ENCODE peak calls at places on chromosomes 1 and 21, in seven cellular contexts. T is mesendoderm, K is astrocyte, B is K562, Q is neural progenitor cell, Y is GM23248, D is fibroblast of lung. W is an unnamed sample. For H3K79me2, the result is how much of the 10 kb centered on the place peaks cover.

GRCh38 chr1:39104158-39105060 is 78.3 kb downstream of the NDUFS5 start:
- DNase-seq in T (peak), K (no peak), B (peak), Q (peak), Y (peak), D (peak), W (no peak)

GRCh38 chr1:176897350-176898236 is 266.9 kb downstream of the ASTN1 start:
- DNase-seq in T (peak), K (peak), B (peak), Q (peak), Y (peak), D (peak), W (peak)

GRCh38 chr1:67832737-67833594 is at the start of gene GNG12:
- DNase-seq in T (peak), K (peak), B (peak), Q (peak), Y (peak), D (peak), W (peak)

GRCh38 chr21:38448619-38449186 is 49.6 kb downstream of the ERG start:
- DNase-seq in T (peak), K (no peak), B (no peak), Q (peak), Y (peak), D (no peak), W (no peak)

GRCh38 chr1:161006563-161006962 is 14.4 kb downstream of the F11R start:
- DNase-seq in T (peak), K (no peak), B (no peak), Q (no peak), Y (no peak), D (no peak), W (no peak)

GRCh38 chr1:180631766-180632325 is at the start of gene XPR1:
- DNase-seq in T (peak), K (peak), B (peak), Q (peak), Y (peak), D (peak), W (peak)

GRCh38 chr1:207316622-207317510 is 4.6 kb upstream of the CD55 start:
- DNase-seq in T (peak), K (no peak), B (peak), Q (no peak), Y (no peak), D (no peak), W (no peak)

GRCh38 chr1:12547586-12548225 is 70.3 kb downstream of the DHRS3 start:
- DNase-seq in T (no peak), K (no peak), B (no peak), Q (no peak), Y (no peak), D (no peak), W (no peak)

GRCh38 chr1:233114159-233114558 is 163.7 kb downstream of the NTPCR start:
- DNase-seq in T (peak), K (peak), B (peak), Q (no peak), Y (peak), D (peak), W (no peak)

GRCh38 chr1:152870831-152871730 is 7.0 kb upstream of the SMCP start:
- DNase-seq in T (peak), K (peak), B (peak), Q (peak), Y (peak), D (peak), W (peak)

GRCh38 chr1:150535511-150536281 is 13.5 kb upstream of the ADAMTSL4 start:
- DNase-seq in T (peak), K (peak), B (no peak), Q (peak), Y (peak), D (no peak), W (no peak)

GRCh38 chr1:25239681-25240541 is 7.3 kb downstream of the RSRP1 start:
- DNase-seq in T (peak), K (peak), B (peak), Q (peak), Y (peak), D (peak), W (peak)

GRCh38 chr1:219414250-219414649 is 198.7 kb downstream of the ZC3H11B start:
- DNase-seq in T (no peak), K (no peak), B (no peak), Q (no peak), Y (no peak), D (no peak), W (no peak)

GRCh38 chr1:66331641-66332523 is 202.1 kb upstream of the SGIP1 start:
- DNase-seq in T (peak), K (peak), B (no peak), Q (peak), Y (peak), D (peak), W (no peak)

GRCh38 chr1:176315519-176316220 is 108.6 kb upstream of the COP1 start:
- DNase-seq in T (no peak), K (no peak), B (no peak), Q (no peak), Y (no peak), D (no peak), W (no peak)

GRCh38 chr1:10541286-10541685 is 66.5 kb downstream of the PEX14 start:
- DNase-seq in T (no peak), K (no peak), B (no peak), Q (no peak), Y (no peak), D (no peak), W (no peak)

GRCh38 chr1:150546294-150546937 is 2.8 kb upstream of the ADAMTSL4 start:
- DNase-seq in T (no peak), K (no peak), B (peak), Q (no peak), Y (no peak), D (no peak), W (no peak)

GRCh38 chr21:38467911-38468310 is 30.4 kb downstream of the ERG start:
- DNase-seq in T (peak), K (no peak), B (no peak), Q (no peak), Y (no peak), D (no peak), W (no peak)

GRCh38 chr1:182762536-182762935 is 27.0 kb upstream of the NPL start:
- DNase-seq in T (no peak), K (no peak), B (no peak), Q (no peak), Y (no peak), D (no peak), W (no peak)

GRCh38 chr1:186985889-186986491 is 157.2 kb downstream of the PLA2G4A start:
- DNase-seq in T (peak), K (peak), B (peak), Q (peak), Y (peak), D (peak), W (no peak)

GRCh38 chr1:50023292-50024159 is at the start of gene AGBL4:
- DNase-seq in T (peak), K (peak), B (peak), Q (no peak), Y (peak), D (peak), W (no peak)

GRCh38 chr1:12480748-12481362 is 137.2 kb downstream of the DHRS3 start:
- DNase-seq in T (peak), K (peak), B (peak), Q (no peak), Y (peak), D (peak), W (peak)

GRCh38 chr1:204288061-204288588 is 71.6 kb downstream of the PLEKHA6 start:
- DNase-seq in T (peak), K (no peak), B (peak), Q (no peak), Y (peak), D (no peak), W (no peak)

GRCh38 chr1:44059181-44059661 is 28.0 kb upstream of the SLC6A9 start:
- DNase-seq in T (no peak), K (no peak), B (no peak), Q (no peak), Y (no peak), D (no peak), W (no peak)

GRCh38 chr21:35476616-35477395 is 427.7 kb upstream of the RUNX1 start:
- DNase-seq in T (no peak), K (peak), B (no peak), Q (no peak), Y (peak), D (peak), W (peak)

GRCh38 chr1:4176841-4177240 is 276.8 kb upstream of the C1orf174 start:
- DNase-seq in T (no peak), K (no peak), B (no peak), Q (no peak), Y (no peak), D (no peak), W (no peak)

GRCh38 chr1:44677201-44677520 is 2.6 kb downstream of the ARMH1 start:
- DNase-seq in T (peak), K (peak), B (peak), Q (peak), Y (peak), D (peak), W (no peak)

GRCh38 chr1:207050768-207051614 is at the start of gene YOD1:
- DNase-seq in T (peak), K (peak), B (peak), Q (peak), Y (peak), D (peak), W (peak)

GRCh38 chr1:74422379-74423155 is 89.8 kb downstream of the LRRC53 start:
- DNase-seq in T (no peak), K (peak), B (no peak), Q (no peak), Y (no peak), D (no peak), W (no peak)

GRCh38 chr1:25435315-25436103 is 4.8 kb downstream of the MACO1 start:
- DNase-seq in T (no peak), K (no peak), B (no peak), Q (no peak), Y (no peak), D (no peak), W (no peak)

GRCh38 chr1:198641506-198641905 is 2.7 kb downstream of the PTPRC start:
- DNase-seq in T (peak), K (no peak), B (peak), Q (no peak), Y (peak), D (no peak), W (no peak)

GRCh38 chr1:74463301-74463988 is 49.0 kb downstream of the LRRC53 start:
- DNase-seq in T (no peak), K (peak), B (no peak), Q (no peak), Y (peak), D (no peak), W (no peak)

GRCh38 chr1:168320805-168321577 is 40.3 kb downstream of the TBX19 start:
- DNase-seq in T (peak), K (peak), B (peak), Q (no peak), Y (peak), D (peak), W (no peak)

GRCh38 chr1:37794372-37795339 is 1.0 kb downstream of the MANEAL start:
- DNase-seq in T (peak), K (no peak), B (no peak), Q (peak), Y (no peak), D (no peak), W (peak)

GRCh38 chr1:61082336-61083013 is at the start of gene NFIA:
- DNase-seq in T (peak), K (no peak), B (peak), Q (no peak), Y (peak), D (peak), W (no peak)

GRCh38 chr1:235468970-235469369 is 35.3 kb downstream of the B3GALNT2 start:
- DNase-seq in T (no peak), K (peak), B (no peak), Q (no peak), Y (peak), D (peak), W (no peak)

GRCh38 chr1:211965108-211965805 is 70.1 kb downstream of the INTS7 start:
- DNase-seq in T (no peak), K (no peak), B (no peak), Q (no peak), Y (no peak), D (no peak), W (no peak)
- H3K4me3 ChIP-seq in T (no peak), K (no peak), B (no peak), Q (no peak), Y (no peak), D (no peak), W (no peak)

DNA sequence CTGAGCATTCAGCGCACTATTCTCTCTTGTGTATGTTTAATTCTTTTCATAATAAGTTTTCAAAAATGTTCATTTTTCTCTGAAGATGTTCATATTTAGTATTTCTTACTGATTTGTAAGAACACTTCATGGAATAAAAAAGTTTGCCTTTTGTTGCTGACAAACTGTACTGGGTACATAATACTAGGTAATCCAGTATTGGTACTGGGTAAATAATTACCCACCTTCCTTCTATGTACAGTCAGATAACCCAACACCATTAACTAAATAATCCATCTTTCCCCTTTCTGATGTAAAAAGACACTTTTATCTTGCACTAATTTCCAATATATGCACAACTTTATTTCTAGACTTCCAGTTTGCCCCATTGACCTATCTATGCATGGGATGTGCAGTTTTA is 23.9 kb downstream of the APP start:
- DNase-seq in T (no peak), K (no peak), B (no peak), Q (no peak), Y (no peak), D (no peak), W (no peak)
- H3K79me2 ChIP-seq in T (half or more), K (half or more), B (under half), Q (half or more), Y (half or more), D (under half), W (under half)

DNA sequence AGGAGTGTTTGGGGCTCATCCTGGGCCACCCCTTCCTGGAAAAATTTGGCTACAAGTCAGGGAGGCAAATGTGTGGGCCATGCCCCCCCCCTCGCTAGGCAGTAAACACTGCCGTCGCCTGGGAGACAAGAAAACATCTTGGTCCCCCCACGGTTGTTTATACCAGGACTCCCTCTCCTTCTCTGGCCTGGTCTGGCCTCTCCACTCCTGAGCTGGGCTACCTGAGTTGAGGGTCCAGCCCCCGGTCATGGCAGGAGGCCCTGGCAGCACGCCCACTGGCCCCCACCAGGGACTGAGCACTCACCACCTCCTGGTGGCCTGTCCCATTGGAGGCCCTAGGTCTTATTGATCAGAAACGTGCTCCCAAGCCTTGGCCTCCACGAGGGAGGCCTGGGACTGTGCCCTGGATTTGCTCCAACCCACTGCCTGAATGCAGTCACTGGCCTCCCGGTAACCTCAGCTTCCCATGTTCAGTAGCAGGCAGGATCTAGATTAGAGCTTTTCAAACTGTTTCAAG is 15.8 kb downstream of the KCNQ4 start:
- DNase-seq in T (no peak), K (peak), B (peak), Q (no peak), Y (peak), D (peak), W (no peak)
- H3K4me3 ChIP-seq in T (no peak), K (no peak), B (no peak), Q (no peak), Y (no peak), D (no peak), W (no peak)

GRCh38 chr1:218353656-218354055 is 8.5 kb downstream of the TGFB2 start:
- DNase-seq in T (no peak), K (no peak), B (no peak), Q (no peak), Y (no peak), D (no peak), W (no peak)
- H3K79me2 ChIP-seq in T (under half), K (half or more), B (under half), Q (under half), Y (under half), D (under half), W (under half)

DNA sequence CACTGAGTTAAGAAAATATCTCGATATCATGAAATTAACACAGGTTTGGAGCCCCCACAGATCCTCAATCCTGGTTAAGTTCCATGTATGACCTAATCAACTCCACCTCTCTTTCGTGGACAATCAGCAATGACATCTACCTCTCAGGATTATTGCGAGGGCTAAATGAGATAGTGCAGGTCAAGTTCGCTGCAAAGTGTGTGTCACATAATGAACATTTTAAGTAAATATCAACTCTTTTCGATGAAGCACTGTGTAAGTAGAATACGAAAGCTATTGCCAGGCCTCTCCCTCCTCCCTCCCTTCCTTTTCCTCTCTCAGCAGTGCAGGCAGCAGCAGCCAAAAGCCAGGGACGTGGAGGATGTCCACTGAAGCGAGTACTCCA is 353 bp upstream of the CAMSAP2 start:
- DNase-seq in T (no peak), K (peak), B (no peak), Q (no peak), Y (no peak), D (no peak), W (no peak)
- H3K4me3 ChIP-seq in T (no peak), K (peak), B (peak), Q (peak), Y (peak), D (peak), W (peak)

GRCh38 chr1:156751724-156752481 is 428 bp upstream of the HDGF start:
- DNase-seq in T (peak), K (peak), B (peak), Q (peak), Y (peak), D (peak), W (peak)
- H3K79me2 ChIP-seq in T (under half), K (half or more), B (half or more), Q (half or more), Y (half or more), D (under half), W (half or more)

GRCh38 chr1:35181790-35182455 is 11.0 kb downstream of the SFPQ start:
- DNase-seq in T (no peak), K (no peak), B (no peak), Q (no peak), Y (no peak), D (no peak), W (no peak)
- H3K4me3 ChIP-seq in T (no peak), K (no peak), B (no peak), Q (no peak), Y (no peak), D (no peak), W (no peak)

W was measured in DND-41.